ENCODE peak calls at places on chromosomes 12 and 14, in six cellular contexts. One of them, this sample, is unnamed.
A peak's percentile ranks its signal among the peaks of the same experiment; 100 is the strongest.

GRCh38 chr12:52423661-52424503 is 10.3 kb downstream of the KRT75 start:
- DNase-seq in K562: no peak
- DNase-seq in SK-N-SH: no peak
- DNase-seq in GM12878: no peak
- DNase-seq in HCT116: no peak
- DNase-seq in HepG2: no peak
- DNase-seq in this sample: no peak

GRCh38 chr14:62443796-62444195 is 601.5 kb downstream of the KCNH5 start:
- DNase-seq in K562: no peak
- DNase-seq in SK-N-SH: no peak
- DNase-seq in GM12878: no peak
- DNase-seq in HCT116: no peak
- DNase-seq in HepG2: no peak
- DNase-seq in this sample: no peak

GRCh38 chr14:80202888-80203562 is 8.3 kb downstream of the DIO2 start:
- DNase-seq in K562: peak; percentile 3
- DNase-seq in SK-N-SH: peak; percentile 20
- DNase-seq in GM12878: no peak
- DNase-seq in HCT116: no peak
- DNase-seq in HepG2: peak; percentile 6
- DNase-seq in this sample: peak; percentile 81

GRCh38 chr12:52050116-52050770 is 999 bp upstream of the NR4A1 start:
- DNase-seq in K562: no peak
- DNase-seq in SK-N-SH: no peak
- DNase-seq in GM12878: no peak
- DNase-seq in HCT116: no peak
- DNase-seq in HepG2: no peak
- DNase-seq in this sample: peak; percentile 68

GRCh38 chr12:80598004-80598606 is 109.3 kb upstream of the MYF6 start:
- DNase-seq in K562: no peak
- DNase-seq in SK-N-SH: no peak
- DNase-seq in GM12878: no peak
- DNase-seq in HCT116: peak; percentile 16
- DNase-seq in HepG2: peak; percentile 20
- DNase-seq in this sample: peak; percentile 59

GRCh38 chr12:119665164-119665929 is 2.6 kb upstream of the PRKAB1 start:
- DNase-seq in K562: peak; percentile 88
- DNase-seq in SK-N-SH: no peak
- DNase-seq in GM12878: no peak
- DNase-seq in HCT116: no peak
- DNase-seq in HepG2: no peak
- DNase-seq in this sample: no peak

GRCh38 chr12:58416211-58416610 is 474.8 kb downstream of the ATP23 start:
- DNase-seq in K562: no peak
- DNase-seq in SK-N-SH: no peak
- DNase-seq in GM12878: no peak
- DNase-seq in HCT116: no peak
- DNase-seq in HepG2: no peak
- DNase-seq in this sample: no peak

GRCh38 chr12:109946505-109946904 is 46.4 kb downstream of the TCHP start:
- DNase-seq in K562: no peak
- DNase-seq in SK-N-SH: no peak
- DNase-seq in GM12878: no peak
- DNase-seq in HCT116: no peak
- DNase-seq in HepG2: no peak
- DNase-seq in this sample: peak; percentile 81

GRCh38 chr12:26125451-26126339 is 858 bp upstream of the BHLHE41 start:
- DNase-seq in K562: no peak
- DNase-seq in SK-N-SH: peak; percentile 83
- DNase-seq in GM12878: no peak
- DNase-seq in HCT116: peak; percentile 69
- DNase-seq in HepG2: peak; percentile 36
- DNase-seq in this sample: peak; percentile 82

GRCh38 chr12:27870939-27871338 is 90.9 kb upstream of the MANSC4 start:
- DNase-seq in K562: no peak
- DNase-seq in SK-N-SH: no peak
- DNase-seq in GM12878: no peak
- DNase-seq in HCT116: no peak
- DNase-seq in HepG2: no peak
- DNase-seq in this sample: no peak

GRCh38 chr12:29286081-29286800 is 94.7 kb downstream of the ERGIC2 start:
- DNase-seq in K562: no peak
- DNase-seq in SK-N-SH: peak; percentile 46
- DNase-seq in GM12878: no peak
- DNase-seq in HCT116: no peak
- DNase-seq in HepG2: no peak
- DNase-seq in this sample: no peak

GRCh38 chr12:55705802-55706402 is 1.8 kb downstream of the ITGA7 start:
- DNase-seq in K562: peak; percentile 71
- DNase-seq in SK-N-SH: no peak
- DNase-seq in GM12878: no peak
- DNase-seq in HCT116: no peak
- DNase-seq in HepG2: no peak
- DNase-seq in this sample: peak; percentile 87

GRCh38 chr14:69547701-69548348 is 26.8 kb downstream of the CCDC177 start:
- DNase-seq in K562: peak; percentile 54
- DNase-seq in SK-N-SH: peak; percentile 87
- DNase-seq in GM12878: no peak
- DNase-seq in HCT116: no peak
- DNase-seq in HepG2: no peak
- DNase-seq in this sample: peak; percentile 90

GRCh38 chr12:68785823-68786222 is 22.2 kb upstream of the MDM2 start:
- DNase-seq in K562: no peak
- DNase-seq in SK-N-SH: no peak
- DNase-seq in GM12878: no peak
- DNase-seq in HCT116: no peak
- DNase-seq in HepG2: peak; percentile 36
- DNase-seq in this sample: no peak

GRCh38 chr14:60981626-60982455 is 796 bp downstream of the SLC38A6 start:
- DNase-seq in K562: peak; percentile 50
- DNase-seq in SK-N-SH: peak; percentile 11
- DNase-seq in GM12878: peak; percentile 5
- DNase-seq in HCT116: no peak
- DNase-seq in HepG2: peak; percentile 45
- DNase-seq in this sample: peak; percentile 19

GRCh38 chr12:30902001-30902400 is 24.5 kb upstream of the TSPAN11 start:
- DNase-seq in K562: no peak
- DNase-seq in SK-N-SH: no peak
- DNase-seq in GM12878: no peak
- DNase-seq in HCT116: no peak
- DNase-seq in HepG2: no peak
- DNase-seq in this sample: no peak

GRCh38 chr12:22971771-22972191 is 346.8 kb downstream of the ETNK1 start:
- DNase-seq in K562: no peak
- DNase-seq in SK-N-SH: no peak
- DNase-seq in GM12878: no peak
- DNase-seq in HCT116: no peak
- DNase-seq in HepG2: no peak
- DNase-seq in this sample: no peak

GRCh38 chr12:118307069-118307954 is 65.4 kb downstream of the TAOK3 start:
- DNase-seq in K562: peak; percentile 9
- DNase-seq in SK-N-SH: no peak
- DNase-seq in GM12878: peak; percentile 69
- DNase-seq in HCT116: no peak
- DNase-seq in HepG2: no peak
- DNase-seq in this sample: no peak

GRCh38 chr14:61244051-61244450 is 37.1 kb downstream of the TMEM30B start:
- DNase-seq in K562: no peak
- DNase-seq in SK-N-SH: no peak
- DNase-seq in GM12878: no peak
- DNase-seq in HCT116: no peak
- DNase-seq in HepG2: no peak
- DNase-seq in this sample: no peak

GRCh38 chr12:53292441-53292840 is 2.9 kb upstream of the PFDN5 start:
- DNase-seq in K562: no peak
- DNase-seq in SK-N-SH: no peak
- DNase-seq in GM12878: no peak
- DNase-seq in HCT116: no peak
- DNase-seq in HepG2: no peak
- DNase-seq in this sample: no peak

DNA sequence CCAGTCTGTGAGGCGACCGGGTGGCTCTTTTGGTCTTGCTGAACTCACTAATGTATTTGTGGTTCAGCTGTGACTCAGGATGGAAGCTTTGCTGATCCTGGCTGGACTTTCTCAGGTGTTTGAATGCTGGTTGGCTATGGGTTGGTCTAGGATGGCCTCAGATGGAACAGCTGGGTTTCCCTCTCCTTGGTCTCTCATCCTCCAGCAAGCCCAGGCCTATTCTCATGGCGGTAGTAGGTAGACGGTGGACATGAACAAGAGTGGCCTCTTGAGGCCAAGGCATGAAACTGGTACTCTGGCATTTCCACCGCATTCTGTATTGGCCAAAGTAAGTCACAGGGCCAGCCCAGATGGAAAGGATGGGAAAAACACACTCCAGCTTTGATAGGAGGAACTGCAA is 11.8 kb upstream of the POLR3B start:
- DNase-seq in K562: peak; percentile 27
- DNase-seq in SK-N-SH: peak; percentile 25
- DNase-seq in GM12878: no peak
- DNase-seq in HCT116: peak; percentile 51
- DNase-seq in HepG2: peak; percentile 77
- DNase-seq in this sample: peak; percentile 72
- H2AFZ ChIP-seq in K562: no peak overlapping the region
- H2AFZ ChIP-seq in SK-N-SH: no peak overlapping the region
- H2AFZ ChIP-seq in GM12878: no peak overlapping the region
- H2AFZ ChIP-seq in HCT116: no peak overlapping the region
- H2AFZ ChIP-seq in HepG2: no peak overlapping the region
- H2AFZ ChIP-seq in this sample: no peak overlapping the region

GRCh38 chr14:104970231-104971068 is 7.7 kb downstream of the AHNAK2 start:
- DNase-seq in K562: peak; percentile 39
- DNase-seq in SK-N-SH: no peak
- DNase-seq in GM12878: no peak
- DNase-seq in HCT116: peak; percentile 56
- DNase-seq in HepG2: no peak
- DNase-seq in this sample: peak; percentile 59
- TF ChIP-seq REST in K562: no peak
- TF ChIP-seq REST in SK-N-SH: no peak
- TF ChIP-seq REST in GM12878: no peak
- TF ChIP-seq REST in HCT116: no peak
- TF ChIP-seq REST in HepG2: no peak
- TF ChIP-seq REST in this sample: no peak

DNA sequence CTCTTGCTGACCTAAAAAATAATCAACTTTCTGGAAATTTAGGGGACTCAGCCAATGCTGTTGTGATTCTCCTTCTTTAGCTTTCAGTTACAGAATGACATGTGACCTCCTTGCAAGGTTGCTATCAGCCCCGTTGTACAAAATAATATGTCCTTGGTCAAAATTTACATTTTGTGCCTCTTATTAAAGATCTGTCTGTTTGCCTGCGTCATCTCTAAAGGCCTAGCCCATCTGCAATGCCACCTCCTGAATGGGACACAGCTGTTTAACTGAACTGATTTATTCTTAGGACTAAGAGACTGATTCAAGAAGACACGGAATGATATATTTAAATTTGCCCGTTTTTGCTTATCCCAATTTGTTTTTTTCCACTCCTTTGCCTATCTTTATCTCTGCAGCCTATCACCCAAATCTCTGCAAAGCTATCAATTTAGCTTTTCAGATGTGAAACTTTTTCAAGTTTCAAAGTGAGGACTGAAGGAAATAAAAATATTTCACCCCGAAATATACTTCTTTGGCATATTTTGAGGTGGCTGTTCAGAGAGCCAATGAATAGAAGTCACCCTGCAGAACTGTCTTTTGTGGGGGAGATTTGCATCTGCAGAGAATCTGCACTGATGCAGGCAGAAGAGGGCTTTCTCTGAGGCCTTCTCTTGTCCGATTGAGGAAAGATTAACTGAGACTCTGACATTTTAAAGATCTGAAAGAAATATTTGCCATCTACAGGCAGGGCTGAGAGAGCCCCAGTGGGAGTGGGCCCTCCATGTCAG is 126.0 kb downstream of the VEZT start:
- DNase-seq in K562: no peak
- DNase-seq in SK-N-SH: no peak
- DNase-seq in GM12878: no peak
- DNase-seq in HCT116: no peak
- DNase-seq in HepG2: no peak
- DNase-seq in this sample: no peak
- H2AFZ ChIP-seq in K562: no peak overlapping the region
- H2AFZ ChIP-seq in SK-N-SH: no peak overlapping the region
- H2AFZ ChIP-seq in GM12878: no peak overlapping the region
- H2AFZ ChIP-seq in HCT116: no peak overlapping the region
- H2AFZ ChIP-seq in HepG2: no peak overlapping the region
- H2AFZ ChIP-seq in this sample: peak overlapping the region; percentile 12

DNA sequence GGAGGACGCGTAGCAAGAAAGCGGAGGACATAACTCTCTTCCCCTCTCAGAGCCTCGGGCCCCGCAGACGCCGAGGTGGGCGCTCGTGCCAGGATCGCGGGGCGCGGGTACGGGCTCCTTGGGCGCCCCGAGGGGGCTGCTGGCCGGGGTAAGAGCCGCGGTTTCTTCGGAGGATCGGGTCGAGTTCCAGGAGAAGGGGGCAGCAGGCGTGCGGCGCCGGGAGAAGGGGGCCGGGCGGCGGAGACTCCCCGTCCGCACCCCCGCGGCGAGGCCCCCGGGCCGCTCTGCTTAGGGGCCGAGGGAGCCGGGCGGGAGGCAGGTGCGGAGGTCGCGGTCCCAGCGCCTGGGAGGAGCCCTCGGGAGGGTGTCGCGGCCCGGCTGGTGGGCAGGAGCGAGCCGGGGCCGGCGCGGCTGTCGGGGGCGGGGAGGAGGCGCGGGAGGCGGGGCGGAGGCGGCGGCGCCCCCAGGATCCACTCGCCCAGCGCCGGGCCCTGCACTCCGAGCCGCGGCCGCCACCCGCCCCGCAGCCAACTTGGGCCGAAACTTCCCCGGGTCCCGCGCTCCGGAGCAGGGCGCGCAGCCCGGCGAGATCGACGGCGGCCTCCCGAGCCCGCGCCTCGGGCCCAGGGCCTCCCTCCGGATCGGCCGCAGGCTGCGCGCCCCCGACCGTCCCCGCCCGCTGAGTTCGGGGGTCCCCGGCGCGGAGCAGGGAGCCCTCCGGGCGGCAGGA is 64.4 kb downstream of the FBXL14 start:
- DNase-seq in K562: peak; percentile 58
- DNase-seq in SK-N-SH: peak; percentile 81
- DNase-seq in GM12878: no peak
- DNase-seq in HCT116: no peak
- DNase-seq in HepG2: no peak
- DNase-seq in this sample: peak; percentile 54
- TF ChIP-seq REST in K562: no peak
- TF ChIP-seq REST in SK-N-SH: no peak
- TF ChIP-seq REST in GM12878: no peak
- TF ChIP-seq REST in HCT116: no peak
- TF ChIP-seq REST in HepG2: no peak
- TF ChIP-seq REST in this sample: no peak

DNA sequence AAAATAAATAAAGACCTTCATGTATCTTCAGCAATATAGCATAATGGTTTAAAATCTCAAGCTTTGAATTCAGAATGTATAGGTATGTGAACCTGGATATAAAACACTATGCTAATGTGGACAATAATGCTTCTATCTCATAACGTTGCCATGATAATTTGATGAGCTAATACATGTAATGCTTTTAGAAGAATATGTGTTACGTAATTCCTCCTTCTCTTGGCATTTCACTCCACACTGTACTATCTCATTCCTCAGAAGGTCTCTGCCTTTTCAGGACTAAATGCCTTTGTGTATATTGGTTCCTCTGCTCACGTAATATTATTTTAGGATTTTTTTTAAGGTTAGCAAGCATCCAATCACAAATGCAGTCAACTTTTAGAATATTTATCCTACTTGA is 86.5 kb downstream of the FOXA1 start:
- DNase-seq in K562: no peak
- DNase-seq in SK-N-SH: no peak
- DNase-seq in GM12878: no peak
- DNase-seq in HCT116: no peak
- DNase-seq in HepG2: no peak
- DNase-seq in this sample: no peak
- H2AFZ ChIP-seq in K562: no peak overlapping the region
- H2AFZ ChIP-seq in SK-N-SH: no peak overlapping the region
- H2AFZ ChIP-seq in GM12878: no peak overlapping the region
- H2AFZ ChIP-seq in HCT116: no peak overlapping the region
- H2AFZ ChIP-seq in HepG2: no peak overlapping the region
- H2AFZ ChIP-seq in this sample: no peak overlapping the region

This sample was measured in GM23338.